ENCODE peak calls at places on chromosomes 13 and 19, in ten cellular contexts. O is dorsolateral prefrontal cortex; W is neural crest cell; J is smooth muscle cell of the brain vasculature; B is uterus; G is central memory CD4-positive, alpha-beta T cell; I is mucosa of gallbladder; Y is cardiac muscle cell; K is SK-N-SH; Z is NB4. P is an unnamed sample.

GRCh38 chr13:20473888-20474287 is 51.8 kb downstream of the CRYL1 start:
- DNase-seq in I (no peak), O (no peak), G (no peak), Y (no peak), B (no peak), Z (no peak), J (no peak), K (no peak), W (no peak), P (no peak)

GRCh38 chr13:78712866-78713265 is 53.9 kb upstream of the OBI1 start:
- DNase-seq in Z (no peak), B (no peak), I (no peak), Y (no peak), G (no peak), O (no peak), J (no peak), W (no peak), K (no peak), P (no peak)

GRCh38 chr19:37929512-37929911 is 22.5 kb downstream of the SIPA1L3 start:
- DNase-seq in K (no peak), I (no peak), B (no peak), Z (no peak), Y (no peak), W (no peak), O (no peak), J (no peak), G (no peak), P (no peak)

GRCh38 chr19:5515737-5516136 is 52.0 kb downstream of the TINCR start:
- DNase-seq in K (no peak), J (no peak), O (no peak), I (no peak), Y (no peak), B (no peak), W (no peak), G (no peak), Z (peak), P (no peak)

GRCh38 chr19:5631511-5632240 is 8.8 kb downstream of the SAFB start:
- DNase-seq in O (no peak), W (no peak), K (no peak), Y (no peak), G (no peak), Z (no peak), I (no peak), J (no peak), B (peak), P (no peak)

GRCh38 chr13:95603887-95604533 is 40.5 kb downstream of the DZIP1 start:
- DNase-seq in K (no peak), W (no peak), J (peak), O (peak), Y (no peak), Z (peak), B (no peak), G (no peak), I (peak), P (peak)

GRCh38 chr19:383922-384800 is 24.8 kb downstream of the C2CD4C start:
- DNase-seq in G (no peak), W (peak), K (peak), Z (peak), Y (peak), B (no peak), J (no peak), O (peak), I (no peak), P (no peak)

GRCh38 chr19:47111081-47111589 is 2.4 kb downstream of the ZC3H4 start:
- DNase-seq in I (no peak), Z (peak), O (no peak), G (peak), J (no peak), Y (no peak), B (peak), W (no peak), K (peak), P (no peak)

GRCh38 chr13:97256343-97256783 is 34.2 kb downstream of the MBNL2 start:
- DNase-seq in O (no peak), K (no peak), W (no peak), B (peak), I (no peak), Z (no peak), J (no peak), Y (no peak), G (no peak), P (no peak)

GRCh38 chr13:32168136-32168535 is 136.6 kb downstream of the FRY start:
- DNase-seq in B (no peak), Z (no peak), K (no peak), I (no peak), W (no peak), Y (no peak), J (no peak), O (no peak), G (no peak), P (no peak)

GRCh38 chr13:109782823-109783411 is 3.5 kb downstream of the IRS2 start:
- DNase-seq in K (peak), O (no peak), G (no peak), Y (no peak), B (no peak), J (no peak), I (no peak), Z (peak), W (no peak), P (no peak)

GRCh38 chr19:15210323-15210774 is 9.6 kb upstream of the NOTCH3 start:
- DNase-seq in G (no peak), I (no peak), Z (peak), Y (no peak), J (no peak), K (no peak), O (no peak), B (peak), W (no peak), P (no peak)

GRCh38 chr13:111177081-111177711 is 62.1 kb downstream of the ARHGEF7 start:
- DNase-seq in K (no peak), J (peak), B (peak), Z (no peak), G (peak), I (peak), Y (peak), O (peak), W (no peak), P (peak)

GRCh38 chr19:32909257-32909656 is 39.7 kb upstream of the SLC7A9 start:
- DNase-seq in Y (no peak), J (no peak), O (no peak), Z (no peak), W (no peak), G (no peak), K (no peak), B (no peak), I (no peak), P (no peak)

GRCh38 chr13:79393564-79394249 is 12.3 kb downstream of the RBM26 start:
- DNase-seq in W (no peak), K (no peak), G (peak), Y (no peak), B (no peak), Z (peak), J (peak), O (no peak), I (no peak), P (peak)

GRCh38 chr19:33177417-33177976 is 16.6 kb upstream of the LRP3 start:
- DNase-seq in Y (peak), B (no peak), Z (no peak), W (peak), J (no peak), I (no peak), K (peak), O (no peak), G (peak), P (no peak)

GRCh38 chr19:16737909-16738308 is 18.3 kb downstream of the NWD1 start:
- DNase-seq in Z (no peak), Y (no peak), O (no peak), J (no peak), I (peak), K (no peak), W (no peak), B (no peak), G (no peak), P (no peak)

GRCh38 chr13:67966065-67966464 is 735.9 kb upstream of the PCDH9 start:
- DNase-seq in G (no peak), Y (no peak), B (no peak), Z (no peak), W (no peak), J (no peak), K (no peak), I (no peak), O (no peak), P (no peak)

GRCh38 chr13:93180376-93180966 is 46.1 kb upstream of the GPC6 start:
- DNase-seq in I (no peak), O (no peak), W (no peak), G (no peak), J (no peak), K (no peak), Y (no peak), B (no peak), Z (no peak), P (no peak)

GRCh38 chr13:98653471-98653985 is 76.6 kb upstream of the STK24 start:
- DNase-seq in I (peak), B (peak), K (peak), O (peak), G (peak), W (peak), Z (peak), Y (peak), J (peak), P (peak)

GRCh38 chr19:980133-980998 is 3.8 kb upstream of the WDR18 start:
- DNase-seq in G (no peak), K (no peak), W (peak), Z (peak), J (no peak), I (peak), O (no peak), Y (peak), B (no peak), P (no peak)

GRCh38 chr13:103062079-103062478 is 4.1 kb downstream of the SLC10A2 start:
- DNase-seq in Y (no peak), K (no peak), B (no peak), Z (no peak), I (no peak), G (no peak), W (no peak), J (no peak), O (no peak), P (no peak)

GRCh38 chr19:38247734-38248268 is 8.4 kb downstream of the PPP1R14A start:
- DNase-seq in Z (no peak), G (no peak), W (no peak), I (no peak), J (no peak), Y (no peak), B (no peak), O (peak), K (no peak), P (no peak)

GRCh38 chr19:49106648-49107135 is 7.5 kb upstream of the LIN7B start:
- DNase-seq in B (no peak), Z (peak), O (peak), K (peak), W (peak), J (no peak), Y (peak), I (no peak), G (peak), P (no peak)

GRCh38 chr19:3642987-3643386 is 16.4 kb upstream of the CACTIN start:
- DNase-seq in J (no peak), O (no peak), W (no peak), G (no peak), I (no peak), Z (no peak), B (no peak), K (peak), Y (peak), P (no peak)

GRCh38 chr19:50003810-50004419 is 21.3 kb downstream of the VRK3 start:
- DNase-seq in Z (peak), B (peak), O (peak), G (no peak), K (no peak), I (no peak), J (peak), Y (no peak), W (no peak), P (no peak)

GRCh38 chr19:7272856-7273578 is 21.2 kb downstream of the INSR start:
- DNase-seq in Y (no peak), Z (peak), G (no peak), K (no peak), B (no peak), O (no peak), I (no peak), J (no peak), W (no peak), P (no peak)

GRCh38 chr13:99892189-99892588 is 79.4 kb downstream of the ZIC5 start:
- DNase-seq in B (no peak), K (no peak), Z (no peak), W (no peak), G (no peak), O (no peak), I (no peak), Y (no peak), J (no peak), P (no peak)

GRCh38 chr13:54162069-54162468 is 1133.5 kb downstream of the OLFM4 start:
- DNase-seq in W (no peak), J (no peak), O (no peak), G (no peak), I (no peak), B (no peak), Y (no peak), Z (peak), K (no peak), P (no peak)

GRCh38 chr13:106602178-106602577 is 34.2 kb upstream of the ARGLU1 start:
- DNase-seq in J (no peak), W (no peak), B (no peak), G (no peak), O (no peak), Y (no peak), I (no peak), K (no peak), Z (no peak), P (peak)

GRCh38 chr19:3897936-3898335 is 17.5 kb downstream of the ATCAY start:
- DNase-seq in Z (no peak), K (no peak), O (no peak), W (no peak), G (no peak), I (no peak), B (no peak), J (no peak), Y (no peak), P (no peak)

GRCh38 chr19:47447470-47448359 is 24.0 kb downstream of the SLC8A2 start:
- DNase-seq in G (peak), B (peak), O (peak), I (peak), K (peak), Y (peak), W (peak), J (no peak), Z (peak), P (peak)

GRCh38 chr13:42040730-42041016 is 7.8 kb upstream of the DGKH start:
- DNase-seq in B (no peak), Z (no peak), J (no peak), G (no peak), I (no peak), K (no peak), O (no peak), Y (no peak), W (no peak), P (no peak)

GRCh38 chr19:4388171-4389063 is 11.9 kb downstream of the SH3GL1 start:
- DNase-seq in Z (no peak), W (no peak), K (no peak), G (no peak), Y (no peak), B (no peak), O (no peak), J (no peak), I (no peak), P (no peak)

GRCh38 chr13:86585826-86586225 is 786.6 kb upstream of the SLITRK6 start:
- DNase-seq in J (peak), G (no peak), Z (no peak), B (no peak), Y (no peak), O (no peak), K (no peak), I (peak), W (no peak), P (peak)

GRCh38 chr19:49761625-49762311 is 1.3 kb downstream of the TSKS start:
- DNase-seq in W (no peak), K (no peak), I (no peak), O (no peak), J (no peak), Z (peak), B (peak), G (no peak), Y (peak), P (no peak)

P was measured in left colon.